ENCODE peak calls at places on chromosomes 16 and 17, in seven cellular contexts. K, J, F, O, W, B and H are unnamed samples.

GRCh38 chr16:67727521-67728485 is 8.7 kb upstream of the GFOD2 start:
- DNase-seq in F (no peak), K (no peak), B (no peak), W (no peak), O (no peak), J (no peak), H (no peak)

GRCh38 chr16:80060470-80060869 is 459.9 kb upstream of the MAF start:
- DNase-seq in O (no peak), B (no peak), W (no peak), K (no peak), J (no peak), F (no peak), H (no peak)

GRCh38 chr17:75102385-75102821 is 7.4 kb upstream of the ARMC7 start:
- DNase-seq in W (no peak), O (no peak), K (no peak), F (no peak), J (no peak), B (no peak), H (no peak)

GRCh38 chr17:1223662-1224061 is 43.9 kb upstream of the ABR start:
- DNase-seq in W (no peak), F (no peak), O (no peak), J (no peak), B (no peak), K (no peak), H (no peak)

GRCh38 chr16:74998481-74999207 is at the start of gene ZNRF1:
- DNase-seq in W (no peak), J (peak; percentile 86), B (peak; percentile 66), F (peak; percentile 57), O (peak; percentile 88), K (peak; percentile 83), H (peak; percentile 51)

GRCh38 chr17:81517009-81517338 is 4.4 kb upstream of the ACTG1 start:
- DNase-seq in O (no peak), F (no peak), J (no peak), W (no peak), B (no peak), K (no peak), H (no peak)

GRCh38 chr16:89410794-89411309 is 79.5 kb downstream of the ANKRD11 start:
- DNase-seq in K (peak; percentile 81), W (peak; percentile 40), J (peak; percentile 89), B (no peak), O (no peak), F (peak; percentile 93), H (peak; percentile 52)

GRCh38 chr17:17140590-17140980 is 65.5 kb downstream of the PLD6 start:
- DNase-seq in J (no peak), O (no peak), B (no peak), K (peak; percentile 10), F (no peak), W (peak; percentile 29), H (peak; percentile 86)